ENCODE peak calls at places on chromosome 3, in eight cellular contexts. C is ELF-1, N is fibroblast of the conjunctiva, F is smooth muscle cell of the brain vasculature, L is NAMALWA, M is AG08396, T is AG10803, P is coronary artery. E is an unnamed sample.

GRCh38 chr3:17292556-17292955 is 407.8 kb downstream of the PLCL2 start:
- DNase-seq in M (no peak), F (no peak), L (no peak), C (no peak), T (no peak), N (no peak), P (no peak), E (no peak)

GRCh38 chr3:197305854-197306253 is 7.4 kb upstream of the DLG1 start:
- DNase-seq in C (no peak), T (peak), N (no peak), F (no peak), P (no peak), L (peak), M (peak), E (no peak)

GRCh38 chr3:192851821-192852352 is 65.8 kb downstream of the MB21D2 start:
- DNase-seq in L (no peak), T (peak), F (peak), C (no peak), N (peak), M (peak), P (no peak), E (no peak)

GRCh38 chr3:147410126-147410517 is 957 bp downstream of the ZIC1 start:
- DNase-seq in P (no peak), M (no peak), F (no peak), L (no peak), C (no peak), N (no peak), T (no peak), E (no peak)

GRCh38 chr3:36648241-36649034 is 115.9 kb downstream of the DCLK3 start:
- DNase-seq in M (peak), P (no peak), C (no peak), N (peak), T (peak), L (no peak), F (peak), E (no peak)

GRCh38 chr3:46349484-46350261 is 4.2 kb upstream of the CCR2 start:
- DNase-seq in C (no peak), N (no peak), P (no peak), L (peak), T (no peak), M (no peak), F (no peak), E (no peak)

GRCh38 chr3:42166214-42166613 is 75.1 kb downstream of the TRAK1 start:
- DNase-seq in F (no peak), N (no peak), C (no peak), P (no peak), T (no peak), M (no peak), L (no peak), E (no peak)

GRCh38 chr3:127325630-127325961 is 37.8 kb upstream of the PRR20G start:
- DNase-seq in F (no peak), C (no peak), L (no peak), P (no peak), N (no peak), M (no peak), T (peak), E (no peak)

GRCh38 chr3:196281962-196282361 is 5.6 kb downstream of the PCYT1A start:
- DNase-seq in L (no peak), T (no peak), P (no peak), M (no peak), F (no peak), N (no peak), C (no peak), E (no peak)

GRCh38 chr3:115401298-115401697 is 222.0 kb upstream of the GAP43 start:
- DNase-seq in T (peak), P (no peak), N (peak), F (no peak), M (peak), L (no peak), C (no peak), E (no peak)

GRCh38 chr3:160801386-160802118 is 45.5 kb downstream of the PPM1L start:
- DNase-seq in M (peak), P (peak), N (peak), L (peak), C (no peak), F (peak), T (peak), E (no peak)

GRCh38 chr3:140863481-140864084 is 78.1 kb upstream of the SLC25A36 start:
- DNase-seq in C (peak), P (no peak), L (peak), M (peak), N (peak), F (peak), T (peak), E (peak)

GRCh38 chr3:160968731-160969130 is 136.4 kb downstream of the B3GALNT1 start:
- DNase-seq in L (no peak), M (no peak), P (no peak), C (no peak), T (peak), N (no peak), F (no peak), E (no peak)

GRCh38 chr3:72907851-72908620 is 20.2 kb downstream of the GXYLT2 start:
- DNase-seq in T (peak), L (no peak), N (peak), M (peak), F (no peak), P (peak), C (no peak), E (peak)

GRCh38 chr3:60304103-60304502 is 947.1 kb downstream of the FHIT start:
- DNase-seq in N (peak), M (no peak), P (no peak), T (peak), F (no peak), L (no peak), C (no peak), E (no peak)

GRCh38 chr3:167978071-167978470 is 117.7 kb downstream of the GOLIM4 start:
- DNase-seq in C (no peak), T (no peak), N (no peak), M (no peak), L (no peak), P (no peak), F (no peak), E (no peak)

GRCh38 chr3:127206611-127207516 is 13.9 kb downstream of the PRR23E start:
- DNase-seq in M (no peak), F (no peak), T (no peak), C (no peak), P (peak), L (no peak), N (no peak), E (no peak)

GRCh38 chr3:35484939-35485605 is 154.3 kb upstream of the ARPP21 start:
- DNase-seq in F (no peak), C (no peak), M (no peak), L (peak), N (no peak), T (no peak), P (no peak), E (no peak)

GRCh38 chr3:31462050-31462569 is 70.6 kb upstream of the STT3B start:
- DNase-seq in M (no peak), F (no peak), T (no peak), N (no peak), L (peak), C (no peak), P (no peak), E (no peak)

GRCh38 chr3:37770938-37771918 is 90.5 kb upstream of the CTDSPL start:
- DNase-seq in L (no peak), C (no peak), M (no peak), P (no peak), N (no peak), F (no peak), T (no peak), E (no peak)

GRCh38 chr3:184284696-184285095 is 8.9 kb downstream of the ECE2 start:
- DNase-seq in L (peak), C (peak), T (peak), P (no peak), N (peak), F (no peak), M (peak), E (peak)

GRCh38 chr3:112770026-112770626 is 76.5 kb downstream of the CD200R1L start:
- DNase-seq in P (no peak), M (no peak), L (peak), C (peak), T (peak), F (no peak), N (no peak), E (no peak)

GRCh38 chr3:63975705-63976104 is 47.6 kb downstream of the PSMD6 start:
- DNase-seq in N (peak), P (no peak), L (no peak), C (no peak), T (peak), M (no peak), F (peak), E (peak)

GRCh38 chr3:115042351-115042750 is 104.7 kb downstream of the ZBTB20 start:
- DNase-seq in L (no peak), P (no peak), M (no peak), F (no peak), T (peak), C (no peak), N (no peak), E (no peak)

GRCh38 chr3:28328188-28329151 is 20.1 kb upstream of the ZCWPW2 start:
- DNase-seq in M (no peak), F (no peak), C (no peak), T (peak), P (no peak), L (peak), N (no peak), E (peak)

GRCh38 chr3:196127308-196128040 is 45.6 kb upstream of the TFRC start:
- DNase-seq in T (no peak), M (no peak), P (no peak), C (peak), L (no peak), F (no peak), N (no peak), E (no peak)

GRCh38 chr3:171755015-171755589 is 55.2 kb downstream of the PLD1 start:
- DNase-seq in N (no peak), F (no peak), P (no peak), M (no peak), L (no peak), T (no peak), C (no peak), E (no peak)

GRCh38 chr3:16048435-16049318 is 125.8 kb upstream of the GALNT15 start:
- DNase-seq in M (peak), C (peak), P (no peak), T (peak), N (peak), L (peak), F (peak), E (peak)

GRCh38 chr3:188950832-188951489 is 220.8 kb upstream of the TPRG1 start:
- DNase-seq in L (no peak), N (peak), T (peak), F (peak), C (no peak), P (peak), M (peak), E (no peak)

GRCh38 chr3:14565791-14566588 is 25.8 kb upstream of the GRIP2 start:
- DNase-seq in C (peak), F (no peak), P (no peak), L (no peak), T (peak), N (no peak), M (peak), E (no peak)

GRCh38 chr3:69902386-69902785 is 97.1 kb upstream of the SAMMSON start:
- DNase-seq in T (no peak), N (no peak), P (no peak), M (no peak), L (no peak), C (no peak), F (no peak), E (no peak)

GRCh38 chr3:43138488-43139231 is 32.8 kb upstream of the POMGNT2 start:
- DNase-seq in C (no peak), F (no peak), M (no peak), P (no peak), L (no peak), N (no peak), T (no peak), E (no peak)

GRCh38 chr3:131608741-131609140 is 106.0 kb upstream of the MRPL3 start:
- DNase-seq in C (no peak), N (no peak), M (no peak), F (no peak), P (no peak), T (peak), L (no peak), E (no peak)

GRCh38 chr3:36868614-36869436 is 76.0 kb downstream of the TRANK1 start:
- DNase-seq in C (peak), T (peak), M (peak), N (peak), L (peak), F (peak), P (no peak), E (peak)

GRCh38 chr3:12400795-12401194 is 83.5 kb upstream of the TSEN2 start:
- DNase-seq in M (peak), C (no peak), P (no peak), F (no peak), L (no peak), N (no peak), T (peak), E (no peak)

GRCh38 chr3:100759162-100759561 is 49.9 kb downstream of the TFG start:
- DNase-seq in L (no peak), P (no peak), C (no peak), M (no peak), N (no peak), T (no peak), F (no peak), E (no peak)